ENCODE peak calls at places on chromosomes 12 and 14, in six cellular contexts. A is Calu3; S is Ammon's horn; Z is HT1080; K is NB4; V is activated T-cell treated with anti-CD3 and anti-CD28 coated beads, Interleukin-2, amount 50 U/mL, for 72 hours. H is an unnamed sample.

GRCh38 chr12:125142601-125143000 is 77.4 kb downstream of the AACS start:
- DNase-seq in A (no peak), S (no peak), Z (no peak), K (no peak), V (no peak), H (no peak)

GRCh38 chr12:29796823-29797263 is 13.1 kb upstream of the TMTC1 start:
- DNase-seq in A (peak), S (no peak), Z (peak), K (no peak), V (no peak), H (peak)

GRCh38 chr14:99132821-99133562 is 139.0 kb downstream of the BCL11B start:
- DNase-seq in A (no peak), S (no peak), Z (no peak), K (no peak), V (no peak), H (no peak)

GRCh38 chr12:43238281-43238680 is 313.7 kb downstream of the ADAMTS20 start:
- DNase-seq in A (no peak), S (no peak), Z (peak), K (peak), V (no peak), H (peak)

GRCh38 chr12:123363385-123363742 is 1.3 kb downstream of the SBNO1 start:
- DNase-seq in A (no peak), S (peak), Z (peak), K (no peak), V (no peak), H (no peak)

GRCh38 chr12:49487605-49488004 is 51.2 kb upstream of the KCNH3 start:
- DNase-seq in A (no peak), S (no peak), Z (peak), K (no peak), V (no peak), H (peak)

GRCh38 chr14:37652042-37652441 is 56.6 kb downstream of the TTC6 start:
- DNase-seq in A (no peak), S (no peak), Z (no peak), K (no peak), V (no peak), H (no peak)

GRCh38 chr14:87613856-87614255 is 379.1 kb downstream of the GALC start:
- DNase-seq in A (no peak), S (no peak), Z (peak), K (no peak), V (no peak), H (peak)

GRCh38 chr12:49705479-49706267 is 1.5 kb downstream of the FMNL3 start:
- DNase-seq in A (no peak), S (peak), Z (peak), K (peak), V (peak), H (peak)

GRCh38 chr14:75425443-75425842 is 2.4 kb upstream of the JDP2 start:
- DNase-seq in A (no peak), S (no peak), Z (no peak), K (no peak), V (no peak), H (no peak)

GRCh38 chr14:66359500-66359899 is 126.7 kb upstream of the CCDC196 start:
- DNase-seq in A (peak), S (peak), Z (peak), K (peak), V (peak), H (peak)

GRCh38 chr12:118035194-118036041 is 18.9 kb downstream of the RFC5 start:
- DNase-seq in A (peak), S (peak), Z (peak), K (no peak), V (peak), H (peak)

GRCh38 chr14:103096387-103096786 is 1.9 kb downstream of the EXOC3L4 start:
- DNase-seq in A (no peak), S (no peak), Z (no peak), K (no peak), V (no peak), H (no peak)

GRCh38 chr12:88723219-88723618 is 142.9 kb upstream of the KITLG start:
- DNase-seq in A (no peak), S (no peak), Z (no peak), K (no peak), V (no peak), H (no peak)

GRCh38 chr14:47675489-47676300 is at the start of gene MDGA2:
- DNase-seq in A (no peak), S (peak), Z (peak), K (no peak), V (no peak), H (no peak)

GRCh38 chr14:33782923-33783322 is 168.0 kb downstream of the EGLN3 start:
- DNase-seq in A (no peak), S (no peak), Z (no peak), K (no peak), V (no peak), H (no peak)

GRCh38 chr12:30877110-30877875 is 49.3 kb upstream of the TSPAN11 start:
- DNase-seq in A (no peak), S (no peak), Z (no peak), K (no peak), V (no peak), H (no peak)

GRCh38 chr12:56933826-56934625 is at the start of gene SDR9C7:
- DNase-seq in A (no peak), S (no peak), Z (no peak), K (no peak), V (no peak), H (no peak)

GRCh38 chr12:103820881-103821489 is 20.0 kb downstream of the NT5DC3 start:
- DNase-seq in A (no peak), S (no peak), Z (no peak), K (no peak), V (no peak), H (no peak)

GRCh38 chr12:15608931-15609330 is 180.3 kb downstream of the EPS8 start:
- DNase-seq in A (no peak), S (no peak), Z (no peak), K (no peak), V (no peak), H (no peak)

GRCh38 chr12:22700126-22700525 is 75.2 kb downstream of the ETNK1 start:
- DNase-seq in A (no peak), S (no peak), Z (peak), K (no peak), V (no peak), H (no peak)

GRCh38 chr14:22791302-22791701 is 23.9 kb downstream of the SLC7A7 start:
- DNase-seq in A (no peak), S (no peak), Z (peak), K (no peak), V (no peak), H (peak)

GRCh38 chr14:92956961-92957360 is 34.0 kb downstream of the CHGA start:
- DNase-seq in A (no peak), S (no peak), Z (no peak), K (no peak), V (no peak), H (no peak)

GRCh38 chr14:104114421-104115130 is 23.8 kb upstream of the KIF26A start:
- DNase-seq in A (peak), S (no peak), Z (no peak), K (no peak), V (no peak), H (no peak)

GRCh38 chr14:52735921-52736489 is 6.0 kb downstream of the STYX start:
- DNase-seq in A (no peak), S (no peak), Z (no peak), K (no peak), V (no peak), H (no peak)

GRCh38 chr14:100810861-100811461 is 15.0 kb upstream of the MEG3 start:
- DNase-seq in A (no peak), S (no peak), Z (peak), K (peak), V (no peak), H (no peak)

GRCh38 chr14:55976619-55977018 is 141.6 kb upstream of the PELI2 start:
- DNase-seq in A (peak), S (no peak), Z (no peak), K (no peak), V (no peak), H (no peak)

GRCh38 chr14:96149131-96149530 is 55.5 kb upstream of the BDKRB2 start:
- DNase-seq in A (no peak), S (no peak), Z (no peak), K (no peak), V (no peak), H (no peak)